ENCODE peak calls at places on chromosomes 3 and 15, in nine cellular contexts. Q is mesendoderm, Z is pancreas, M is suprapubic skin, V is stomach, R is DND-41, X is Karpas-422, H is adrenal gland, N is ascending aorta. I is an unnamed sample. For H3K4me1 and H3K36me3, the result is how much of the 10 kb centered on the place peaks cover.

GRCh38 chr3:24264748-24265158 is 229.9 kb downstream of the THRB start:
- DNase-seq in Q (peak), Z (peak), M (no peak), V (no peak), R (peak), X (peak), H (no peak), N (no peak), I (no peak)

GRCh38 chr3:190481779-190482178 is 32.1 kb upstream of the TMEM207 start:
- DNase-seq in Q (peak), Z (no peak), M (no peak), V (no peak), R (no peak), X (no peak), H (no peak), N (no peak), I (no peak)

GRCh38 chr15:41905360-41905793 is 11.5 kb upstream of the SPTBN5 start:
- DNase-seq in Q (no peak), Z (no peak), M (no peak), V (no peak), R (no peak), X (no peak), H (no peak), N (no peak), I (no peak)

GRCh38 chr15:87851497-87851896 is 405.0 kb downstream of the NTRK3 start:
- DNase-seq in Q (no peak), Z (no peak), M (no peak), V (no peak), R (no peak), X (no peak), H (no peak), N (no peak), I (no peak)

GRCh38 chr3:52259035-52259434 is 13.5 kb downstream of the PPM1M start:
- DNase-seq in Q (no peak), Z (no peak), M (no peak), V (no peak), R (no peak), X (no peak), H (no peak), N (no peak), I (no peak)

GRCh38 chr3:112770026-112770626 is 76.5 kb downstream of the CD200R1L start:
- DNase-seq in Q (peak), Z (no peak), M (no peak), V (no peak), R (no peak), X (peak), H (no peak), N (no peak), I (no peak)

GRCh38 chr3:5022966-5023776 is 43.9 kb downstream of the BHLHE40 start:
- DNase-seq in Q (peak), Z (peak), M (no peak), V (peak), R (no peak), X (no peak), H (no peak), N (peak), I (no peak)

GRCh38 chr15:77807115-77807514 is 174.4 kb upstream of the LINGO1 start:
- DNase-seq in Q (no peak), Z (no peak), M (no peak), V (no peak), R (no peak), X (no peak), H (no peak), N (no peak), I (no peak)

GRCh38 chr3:149278911-149279310 is 54.5 kb downstream of the TM4SF18 start:
- DNase-seq in Q (no peak), Z (no peak), M (no peak), V (no peak), R (no peak), X (no peak), H (no peak), N (no peak), I (no peak)

GRCh38 chr3:146969356-146969755 is 364.2 kb upstream of the PLSCR5 start:
- DNase-seq in Q (no peak), Z (no peak), M (no peak), V (no peak), R (no peak), X (no peak), H (no peak), N (no peak), I (no peak)

GRCh38 chr3:55292360-55292759 is 194.7 kb downstream of the WNT5A start:
- DNase-seq in Q (peak), Z (no peak), M (no peak), V (no peak), R (no peak), X (no peak), H (no peak), N (no peak), I (no peak)

GRCh38 chr3:137962251-137962650 is 47.7 kb upstream of the CLDN18 start:
- DNase-seq in Q (no peak), Z (no peak), M (no peak), V (no peak), R (no peak), X (no peak), H (no peak), N (no peak), I (no peak)

GRCh38 chr3:101050866-101051265 is 57.6 kb upstream of the ABI3BP start:
- DNase-seq in Q (no peak), Z (no peak), M (no peak), V (no peak), R (no peak), X (no peak), H (no peak), N (no peak), I (no peak)

GRCh38 chr3:134798681-134799311 is 3.7 kb downstream of the EPHB1 start:
- DNase-seq in Q (no peak), Z (no peak), M (no peak), V (no peak), R (no peak), X (no peak), H (peak), N (no peak), I (no peak)

GRCh38 chr3:137759505-137759904 is 4.6 kb upstream of the SOX14 start:
- DNase-seq in Q (no peak), Z (no peak), M (no peak), V (no peak), R (no peak), X (no peak), H (no peak), N (no peak), I (no peak)

GRCh38 chr3:12660196-12660595 is 3.7 kb downstream of the RAF1 start:
- DNase-seq in Q (no peak), Z (no peak), M (no peak), V (no peak), R (no peak), X (no peak), H (no peak), N (no peak), I (no peak)

GRCh38 chr3:83033123-83033522 is 1271.7 kb upstream of the GBE1 start:
- DNase-seq in Q (no peak), Z (no peak), M (no peak), V (no peak), R (no peak), X (no peak), H (no peak), N (no peak), I (no peak)

GRCh38 chr15:80999623-81000036 is 1.1 kb upstream of the TLNRD1 start:
- DNase-seq in Q (no peak), Z (peak), M (no peak), V (peak), R (peak), X (no peak), H (no peak), N (peak), I (no peak)

GRCh38 chr15:37907136-37907535 is 27.3 kb upstream of the TMCO5A start:
- DNase-seq in Q (peak), Z (no peak), M (no peak), V (no peak), R (no peak), X (no peak), H (no peak), N (no peak), I (no peak)

GRCh38 chr3:23809294-23809693 is 3.5 kb downstream of the UBE2E1 start:
- DNase-seq in Q (no peak), Z (no peak), M (no peak), V (no peak), R (no peak), X (peak), H (no peak), N (no peak), I (no peak)

GRCh38 chr3:13133011-13133410 is 59.8 kb upstream of the IQSEC1 start:
- DNase-seq in Q (no peak), Z (no peak), M (no peak), V (no peak), R (no peak), X (no peak), H (no peak), N (peak), I (no peak)

GRCh38 chr3:108085821-108086350 is 4.9 kb downstream of the CD47 start:
- DNase-seq in Q (no peak), Z (no peak), M (no peak), V (no peak), R (no peak), X (no peak), H (no peak), N (no peak), I (no peak)

DNA sequence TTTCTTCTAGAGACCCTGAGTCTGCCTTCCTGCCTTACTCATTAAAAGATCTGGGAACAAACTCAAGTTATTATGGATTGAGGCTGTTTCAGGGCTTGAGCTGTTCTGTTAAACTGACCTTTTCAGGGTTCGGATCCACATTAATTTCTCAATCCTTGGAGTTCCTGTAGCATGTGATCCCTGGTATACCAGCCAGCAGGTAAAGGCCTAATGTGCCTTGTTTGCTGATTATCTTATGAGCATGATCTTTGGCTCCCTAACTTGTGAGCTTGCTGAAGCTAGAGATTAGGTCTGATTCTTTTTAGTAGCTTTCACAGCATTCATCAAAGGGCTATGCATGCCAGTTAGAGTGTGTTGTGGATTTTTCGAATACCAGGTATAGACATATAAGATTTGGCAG is 10.2 kb downstream of the CORO2B start:
- DNase-seq in Q (no peak), Z (no peak), M (no peak), V (no peak), R (no peak), X (no peak), H (no peak), N (no peak), I (no peak)
- H3K4me1 ChIP-seq in Q (under half), Z (under half), M (under half), V (under half), R (under half), X (under half), H (under half), N (under half), I (under half)

GRCh38 chr3:58898513-58898912 is 151.3 kb downstream of the CFAP20DC start:
- DNase-seq in Q (no peak), Z (no peak), M (no peak), V (no peak), R (no peak), X (no peak), H (no peak), N (no peak), I (no peak)
- H3K27ac ChIP-seq in Q (no peak), Z (no peak), M (no peak), V (no peak), R (no peak), X (no peak), H (no peak), N (no peak), I (no peak)

DNA sequence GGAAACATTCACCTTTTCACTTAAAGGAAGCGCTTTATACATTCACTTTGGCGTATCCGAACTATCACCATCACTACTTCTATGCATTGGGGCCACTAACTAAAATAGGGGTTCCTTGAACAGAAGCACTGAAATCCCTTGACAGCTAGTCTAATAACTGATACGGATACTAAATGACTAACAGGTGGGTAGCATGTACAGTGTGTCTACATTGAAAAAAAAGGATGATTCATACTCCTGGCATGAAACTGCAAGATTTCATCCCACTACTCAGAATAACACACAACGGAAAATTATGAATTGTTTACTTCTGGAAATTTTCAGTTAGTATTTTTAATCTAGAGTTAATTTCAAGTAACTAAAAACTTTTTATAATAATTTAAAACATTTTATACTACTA is 96.7 kb downstream of the SMARCC1 start:
- DNase-seq in Q (no peak), Z (no peak), M (no peak), V (no peak), R (no peak), X (no peak), H (no peak), N (no peak), I (no peak)
- H3K36me3 ChIP-seq in Q (under half), Z (under half), M (half or more), V (half or more), R (half or more), X (half or more), H (under half), N (half or more), I (under half)

DNA sequence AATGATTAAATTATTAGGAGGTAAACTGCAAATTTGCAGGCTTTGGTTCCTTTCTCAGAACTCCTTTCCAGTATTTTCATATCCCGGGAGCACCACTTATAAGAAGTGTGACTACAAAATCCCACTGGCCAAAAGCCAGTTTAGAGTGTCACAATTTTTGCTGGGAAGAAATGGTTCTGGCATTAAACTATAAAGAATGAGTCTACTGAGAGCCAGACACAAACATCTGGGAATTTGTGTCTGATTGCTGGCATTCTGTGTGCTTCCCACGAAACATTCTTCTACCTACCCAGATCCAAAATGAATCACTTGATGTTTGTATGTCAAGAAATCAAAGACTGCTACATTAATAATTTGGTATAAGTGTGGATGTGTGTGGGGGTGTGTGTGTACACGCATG is 82.8 kb downstream of the DUT start:
- DNase-seq in Q (no peak), Z (no peak), M (no peak), V (no peak), R (no peak), X (no peak), H (no peak), N (peak), I (no peak)
- H3K4me1 ChIP-seq in Q (under half), Z (under half), M (under half), V (under half), R (under half), X (under half), H (under half), N (under half), I (under half)

I was measured in esophagus squamous epithelium.